ENCODE peak calls at places on chromosomes 13 and 19, in eight cellular contexts. A, O, Z, H, I, Q, R and B are unnamed samples.

GRCh38 chr13:30081331-30081730 is 226.0 kb downstream of the KATNAL1 start:
- DNase-seq in A (no peak), O (no peak), Z (no peak), H (no peak), I (no peak), Q (no peak), R (no peak), B (no peak)

GRCh38 chr19:55091126-55091910 is 15.6 kb downstream of the EPS8L1 start:
- DNase-seq in A (no peak), O (no peak), Z (no peak), H (no peak), I (no peak), Q (no peak), R (no peak), B (no peak)

GRCh38 chr13:76937416-76937815 is 10.9 kb upstream of the ACOD1 start:
- DNase-seq in A (no peak), O (no peak), Z (no peak), H (peak; percentile 94), I (peak; percentile 42), Q (no peak), R (peak; percentile 98), B (no peak)

GRCh38 chr13:30916991-30917390 is 10.9 kb downstream of the MEDAG start:
- DNase-seq in A (no peak), O (no peak), Z (no peak), H (no peak), I (no peak), Q (no peak), R (no peak), B (no peak)

GRCh38 chr19:36008336-36008978 is at the start of gene SYNE4:
- DNase-seq in A (peak; percentile 78), O (peak; percentile 94), Z (no peak), H (no peak), I (no peak), Q (peak; percentile 82), R (no peak), B (peak; percentile 88)

GRCh38 chr19:41025411-41025810 is 34.3 kb downstream of the CYP2B6 start:
- DNase-seq in A (no peak), O (no peak), Z (no peak), H (no peak), I (no peak), Q (no peak), R (no peak), B (no peak)

GRCh38 chr19:11421607-11422098 is 2.5 kb upstream of the RGL3 start:
- DNase-seq in A (no peak), O (no peak), Z (no peak), H (no peak), I (peak; percentile 80), Q (peak; percentile 71), R (no peak), B (no peak)

GRCh38 chr13:23687614-23688013 is 117.4 kb downstream of the TNFRSF19 start:
- DNase-seq in A (no peak), O (no peak), Z (no peak), H (no peak), I (no peak), Q (no peak), R (no peak), B (no peak)

GRCh38 chr13:110158201-110158600 is 148.8 kb downstream of the COL4A1 start:
- DNase-seq in A (no peak), O (no peak), Z (no peak), H (no peak), I (no peak), Q (no peak), R (no peak), B (no peak)

GRCh38 chr13:21048901-21049655 is 12.3 kb downstream of the LATS2 start:
- DNase-seq in A (no peak), O (no peak), Z (no peak), H (no peak), I (peak; percentile 17), Q (no peak), R (no peak), B (no peak)

GRCh38 chr19:38284422-38284821 is 19.6 kb upstream of the C19orf33 start:
- DNase-seq in A (no peak), O (no peak), Z (no peak), H (no peak), I (no peak), Q (no peak), R (no peak), B (no peak)

GRCh38 chr19:5339950-5340636 is 519 bp downstream of the PTPRS start:
- DNase-seq in A (no peak), O (no peak), Z (no peak), H (no peak), I (no peak), Q (no peak), R (no peak), B (no peak)

GRCh38 chr19:18128044-18128443 is 24.9 kb upstream of the PIK3R2 start:
- DNase-seq in A (no peak), O (no peak), Z (no peak), H (no peak), I (no peak), Q (no peak), R (peak; percentile 17), B (no peak)

GRCh38 chr13:113950451-113951245 is 23.2 kb downstream of the C13orf46 start:
- DNase-seq in A (no peak), O (no peak), Z (no peak), H (no peak), I (no peak), Q (peak; percentile 43), R (no peak), B (no peak)

GRCh38 chr13:41648314-41648935 is 191.1 kb downstream of the RGCC start:
- DNase-seq in A (no peak), O (no peak), Z (no peak), H (no peak), I (no peak), Q (no peak), R (no peak), B (peak; percentile 23)

GRCh38 chr19:48539503-48540096 is 12.4 kb upstream of the SULT2B1 start:
- DNase-seq in A (no peak), O (no peak), Z (no peak), H (no peak), I (peak; percentile 41), Q (no peak), R (peak; percentile 79), B (peak; percentile 88)

GRCh38 chr13:112521073-112521685 is 66.8 kb downstream of the TUBGCP3 start:
- DNase-seq in A (no peak), O (no peak), Z (no peak), H (no peak), I (no peak), Q (no peak), R (peak; percentile 29), B (no peak)

GRCh38 chr13:30388401-30389283 is 33.7 kb upstream of the UBE2L5 start:
- DNase-seq in A (no peak), O (no peak), Z (no peak), H (no peak), I (no peak), Q (no peak), R (peak; percentile 83), B (no peak)

GRCh38 chr13:103514188-103514587 is 448.0 kb upstream of the SLC10A2 start:
- DNase-seq in A (no peak), O (no peak), Z (no peak), H (no peak), I (no peak), Q (no peak), R (no peak), B (no peak)

GRCh38 chr13:103515410-103515809 is 449.2 kb upstream of the SLC10A2 start:
- DNase-seq in A (no peak), O (no peak), Z (no peak), H (no peak), I (no peak), Q (no peak), R (no peak), B (no peak)

DNA sequence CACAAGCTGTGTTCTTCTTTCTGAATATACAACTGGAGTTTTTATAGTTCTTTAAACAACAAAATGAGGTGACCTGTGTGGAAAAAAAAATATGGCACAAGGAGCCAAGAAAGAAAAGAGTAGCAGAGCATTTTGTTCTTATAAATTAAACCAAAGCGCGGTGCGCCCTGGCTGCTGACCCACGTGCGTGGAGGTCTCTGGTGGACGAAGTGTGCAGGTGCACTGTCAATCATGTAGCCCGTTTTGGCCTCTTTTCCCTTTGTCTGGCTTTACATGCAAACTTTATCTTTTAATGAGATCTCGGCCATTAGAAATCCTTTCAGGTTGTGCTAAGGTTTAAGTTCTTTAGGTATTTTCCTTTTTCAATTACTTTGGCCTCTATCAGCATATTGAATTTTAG is 443.8 kb upstream of the SLC10A2 start:
- DNase-seq in A (no peak), O (no peak), Z (no peak), H (no peak), I (no peak), Q (no peak), R (no peak), B (no peak)
- TF ChIP-seq CTCF in A (no peak), O (no peak), Z (no peak), H (no peak), I (no peak), Q (no peak), R (no peak), B (peak; percentile 36)

DNA sequence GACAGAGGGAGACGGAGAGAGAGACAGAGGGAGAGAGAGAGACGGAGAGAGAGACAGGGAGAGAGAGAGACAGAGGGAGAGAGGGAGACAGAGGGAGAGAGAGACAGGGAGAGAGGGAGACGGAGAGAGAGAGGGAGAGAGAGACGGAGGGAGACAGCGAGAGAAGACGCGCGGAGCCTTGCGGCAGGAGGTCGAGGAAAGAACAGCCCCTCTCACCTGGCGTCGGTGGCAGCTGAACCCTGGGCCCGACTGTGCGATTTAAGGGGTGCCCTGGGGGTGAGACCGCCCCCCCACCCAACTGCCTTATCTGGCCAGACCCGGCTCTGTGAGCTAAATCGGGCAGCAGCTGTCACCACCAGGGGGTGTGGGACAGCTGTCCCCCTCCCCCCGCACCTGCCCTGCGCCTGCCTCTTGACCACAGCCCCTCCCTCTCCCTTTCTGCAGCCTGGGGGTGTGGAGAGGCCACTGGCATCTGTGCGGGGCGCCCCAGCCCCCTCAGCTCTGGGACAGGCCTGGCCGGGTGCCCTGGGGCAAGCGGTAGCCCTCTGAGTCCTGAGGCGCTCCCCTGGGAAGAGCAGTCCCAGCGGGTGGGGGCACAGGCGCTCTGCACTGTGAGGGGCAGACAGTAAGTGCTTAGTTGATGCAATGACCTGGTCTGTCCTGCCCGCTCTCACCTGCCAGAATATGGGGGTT is 10.8 kb downstream of the JOSD2 start:
- DNase-seq in A (no peak), O (peak; percentile 62), Z (no peak), H (no peak), I (no peak), Q (peak; percentile 44), R (no peak), B (no peak)
- H3K4me3 ChIP-seq in A (no peak overlapping the region), O (no peak overlapping the region), Z (no peak overlapping the region), H (no peak overlapping the region), I (no peak overlapping the region), Q (no peak overlapping the region), R (no peak overlapping the region), B (no peak overlapping the region)

GRCh38 chr19:14059093-14059480 is 2.8 kb downstream of the PALM3 start:
- DNase-seq in A (no peak), O (no peak), Z (no peak), H (no peak), I (no peak), Q (no peak), R (no peak), B (no peak)
- TF ChIP-seq CTCF in A (peak; percentile 8), O (no peak), Z (peak; percentile 40), H (peak; percentile 82), I (peak; percentile 36), Q (peak; percentile 58), R (peak; percentile 57), B (peak; percentile 58)

GRCh38 chr13:63025741-63026140 is 1610.1 kb upstream of the PCDH20 start:
- DNase-seq in A (no peak), O (no peak), Z (no peak), H (no peak), I (no peak), Q (no peak), R (no peak), B (no peak)

GRCh38 chr13:63026285-63026797 is 1610.7 kb upstream of the PCDH20 start:
- DNase-seq in A (no peak), O (no peak), Z (no peak), H (no peak), I (no peak), Q (no peak), R (no peak), B (no peak)

GRCh38 chr13:63024458-63024857 is 1608.8 kb upstream of the PCDH20 start:
- DNase-seq in A (no peak), O (no peak), Z (no peak), H (no peak), I (no peak), Q (no peak), R (no peak), B (no peak)
- H3K4me3 ChIP-seq in A (no peak overlapping the region), O (no peak overlapping the region), Z (no peak overlapping the region), H (no peak overlapping the region), I (no peak overlapping the region), Q (no peak overlapping the region), R (no peak overlapping the region), B (no peak overlapping the region)